ENCODE peak calls at places on chromosomes 7 and 10, in six cellular contexts. One of them, this sample, is unnamed.

GRCh38 chr7:28840515-28841125 is 117.5 kb downstream of the TRIL start:
- DNase-seq in K562: no peak
- DNase-seq in HL-60: no peak
- DNase-seq in HepG2: no peak
- DNase-seq in GM12878: no peak
- DNase-seq in SK-N-SH: peak; percentile 50
- DNase-seq in this sample: no peak

GRCh38 chr10:43573250-43574034 is 974 bp downstream of the ZNF239 start:
- DNase-seq in K562: no peak
- DNase-seq in HL-60: no peak
- DNase-seq in HepG2: no peak
- DNase-seq in GM12878: no peak
- DNase-seq in SK-N-SH: peak; percentile 27
- DNase-seq in this sample: no peak

GRCh38 chr7:43954524-43955228 is 28.4 kb downstream of the UBE2D4 start:
- DNase-seq in K562: peak; percentile 51
- DNase-seq in HL-60: peak; percentile 17
- DNase-seq in HepG2: peak; percentile 61
- DNase-seq in GM12878: peak; percentile 7
- DNase-seq in SK-N-SH: peak; percentile 81
- DNase-seq in this sample: peak; percentile 25

GRCh38 chr7:159024280-159024951 is 120.3 kb downstream of the VIPR2 start:
- DNase-seq in K562: no peak
- DNase-seq in HL-60: no peak
- DNase-seq in HepG2: no peak
- DNase-seq in GM12878: no peak
- DNase-seq in SK-N-SH: no peak
- DNase-seq in this sample: no peak

GRCh38 chr10:14603539-14604102 is 171.1 kb downstream of the FAM107B start:
- DNase-seq in K562: no peak
- DNase-seq in HL-60: no peak
- DNase-seq in HepG2: no peak
- DNase-seq in GM12878: no peak
- DNase-seq in SK-N-SH: peak; percentile 76
- DNase-seq in this sample: peak; percentile 52

GRCh38 chr10:88042162-88043100 is 179.0 kb downstream of the PTEN start:
- DNase-seq in K562: no peak
- DNase-seq in HL-60: peak; percentile 47
- DNase-seq in HepG2: no peak
- DNase-seq in GM12878: no peak
- DNase-seq in SK-N-SH: peak; percentile 16
- DNase-seq in this sample: no peak

GRCh38 chr7:134768243-134768642 is 11.2 kb upstream of the CALD1 start:
- DNase-seq in K562: no peak
- DNase-seq in HL-60: no peak
- DNase-seq in HepG2: no peak
- DNase-seq in GM12878: no peak
- DNase-seq in SK-N-SH: no peak
- DNase-seq in this sample: no peak

GRCh38 chr10:58851606-58852005 is 324.8 kb upstream of the PHYHIPL start:
- DNase-seq in K562: no peak
- DNase-seq in HL-60: no peak
- DNase-seq in HepG2: no peak
- DNase-seq in GM12878: no peak
- DNase-seq in SK-N-SH: no peak
- DNase-seq in this sample: no peak

GRCh38 chr7:112204072-112204775 is 2.0 kb downstream of the DOCK4 start:
- DNase-seq in K562: no peak
- DNase-seq in HL-60: no peak
- DNase-seq in HepG2: no peak
- DNase-seq in GM12878: no peak
- DNase-seq in SK-N-SH: peak; percentile 39
- DNase-seq in this sample: no peak

GRCh38 chr10:6162589-6163356 is 40.0 kb upstream of the PFKFB3 start:
- DNase-seq in K562: peak; percentile 48
- DNase-seq in HL-60: no peak
- DNase-seq in HepG2: no peak
- DNase-seq in GM12878: no peak
- DNase-seq in SK-N-SH: no peak
- DNase-seq in this sample: no peak

GRCh38 chr10:26727005-26727404 is 29.5 kb downstream of the PDSS1 start:
- DNase-seq in K562: no peak
- DNase-seq in HL-60: no peak
- DNase-seq in HepG2: no peak
- DNase-seq in GM12878: no peak
- DNase-seq in SK-N-SH: no peak
- DNase-seq in this sample: no peak

GRCh38 chr10:35735412-35735811 is 93.3 kb upstream of the FZD8 start:
- DNase-seq in K562: no peak
- DNase-seq in HL-60: no peak
- DNase-seq in HepG2: no peak
- DNase-seq in GM12878: no peak
- DNase-seq in SK-N-SH: no peak
- DNase-seq in this sample: no peak

GRCh38 chr7:22728416-22729029 is 1.5 kb downstream of the IL6 start:
- DNase-seq in K562: peak; percentile 41
- DNase-seq in HL-60: peak; percentile 13
- DNase-seq in HepG2: peak; percentile 29
- DNase-seq in GM12878: no peak
- DNase-seq in SK-N-SH: no peak
- DNase-seq in this sample: no peak

GRCh38 chr7:130143334-130143732 is 61.9 kb downstream of the TMEM209 start:
- DNase-seq in K562: no peak
- DNase-seq in HL-60: no peak
- DNase-seq in HepG2: no peak
- DNase-seq in GM12878: no peak
- DNase-seq in SK-N-SH: no peak
- DNase-seq in this sample: no peak

GRCh38 chr10:7054915-7055314 is 355.9 kb downstream of the SFMBT2 start:
- DNase-seq in K562: peak; percentile 59
- DNase-seq in HL-60: no peak
- DNase-seq in HepG2: no peak
- DNase-seq in GM12878: no peak
- DNase-seq in SK-N-SH: peak; percentile 46
- DNase-seq in this sample: no peak

GRCh38 chr7:1586126-1586826 is 16.4 kb upstream of the PSMG3 start:
- DNase-seq in K562: peak; percentile 56
- DNase-seq in HL-60: no peak
- DNase-seq in HepG2: no peak
- DNase-seq in GM12878: no peak
- DNase-seq in SK-N-SH: peak; percentile 90
- DNase-seq in this sample: no peak

GRCh38 chr7:473870-474604 is 45.6 kb downstream of the PDGFA start:
- DNase-seq in K562: no peak
- DNase-seq in HL-60: no peak
- DNase-seq in HepG2: no peak
- DNase-seq in GM12878: no peak
- DNase-seq in SK-N-SH: no peak
- DNase-seq in this sample: no peak

GRCh38 chr10:34526758-34527730 is 288.1 kb downstream of the PARD3 start:
- DNase-seq in K562: no peak
- DNase-seq in HL-60: no peak
- DNase-seq in HepG2: no peak
- DNase-seq in GM12878: no peak
- DNase-seq in SK-N-SH: no peak
- DNase-seq in this sample: peak; percentile 59

GRCh38 chr10:93143286-93143685 is 69.6 kb downstream of the CYP26A1 start:
- DNase-seq in K562: no peak
- DNase-seq in HL-60: no peak
- DNase-seq in HepG2: no peak
- DNase-seq in GM12878: no peak
- DNase-seq in SK-N-SH: no peak
- DNase-seq in this sample: no peak

GRCh38 chr10:132880148-132880981 is 62.0 kb downstream of the CFAP46 start:
- DNase-seq in K562: no peak
- DNase-seq in HL-60: no peak
- DNase-seq in HepG2: no peak
- DNase-seq in GM12878: no peak
- DNase-seq in SK-N-SH: no peak
- DNase-seq in this sample: peak; percentile 38

GRCh38 chr7:123711832-123712293 is 36.9 kb downstream of the WASL start:
- DNase-seq in K562: no peak
- DNase-seq in HL-60: no peak
- DNase-seq in HepG2: no peak
- DNase-seq in GM12878: no peak
- DNase-seq in SK-N-SH: no peak
- DNase-seq in this sample: no peak

GRCh38 chr7:92736870-92737269 is 99.5 kb downstream of the CDK6 start:
- DNase-seq in K562: no peak
- DNase-seq in HL-60: no peak
- DNase-seq in HepG2: no peak
- DNase-seq in GM12878: no peak
- DNase-seq in SK-N-SH: no peak
- DNase-seq in this sample: no peak

GRCh38 chr10:123573236-123574147 is 92.7 kb upstream of the GPR26 start:
- DNase-seq in K562: peak; percentile 65
- DNase-seq in HL-60: peak; percentile 17
- DNase-seq in HepG2: peak; percentile 36
- DNase-seq in GM12878: no peak
- DNase-seq in SK-N-SH: peak; percentile 51
- DNase-seq in this sample: peak; percentile 92

GRCh38 chr10:12993595-12993994 is 7.9 kb downstream of the CCDC3 start:
- DNase-seq in K562: no peak
- DNase-seq in HL-60: no peak
- DNase-seq in HepG2: no peak
- DNase-seq in GM12878: no peak
- DNase-seq in SK-N-SH: no peak
- DNase-seq in this sample: no peak

GRCh38 chr7:26705567-26705966 is 158.8 kb downstream of the SKAP2 start:
- DNase-seq in K562: no peak
- DNase-seq in HL-60: no peak
- DNase-seq in HepG2: peak; percentile 64
- DNase-seq in GM12878: no peak
- DNase-seq in SK-N-SH: peak; percentile 64
- DNase-seq in this sample: no peak

GRCh38 chr7:44980393-44981034 is 1.7 kb upstream of the MYO1G start:
- DNase-seq in K562: no peak
- DNase-seq in HL-60: peak; percentile 97
- DNase-seq in HepG2: no peak
- DNase-seq in GM12878: peak; percentile 97
- DNase-seq in SK-N-SH: no peak
- DNase-seq in this sample: peak; percentile 42

GRCh38 chr7:136000288-136000913 is 23.2 kb upstream of the MTPN start:
- DNase-seq in K562: no peak
- DNase-seq in HL-60: no peak
- DNase-seq in HepG2: peak; percentile 9
- DNase-seq in GM12878: no peak
- DNase-seq in SK-N-SH: no peak
- DNase-seq in this sample: no peak

GRCh38 chr10:25175527-25176420 is 973 bp downstream of the GPR158 start:
- DNase-seq in K562: no peak
- DNase-seq in HL-60: no peak
- DNase-seq in HepG2: no peak
- DNase-seq in GM12878: no peak
- DNase-seq in SK-N-SH: peak; percentile 55
- DNase-seq in this sample: no peak

GRCh38 chr7:116955801-116956514 is 2.7 kb downstream of the ST7 start:
- DNase-seq in K562: no peak
- DNase-seq in HL-60: no peak
- DNase-seq in HepG2: no peak
- DNase-seq in GM12878: peak; percentile 92
- DNase-seq in SK-N-SH: no peak
- DNase-seq in this sample: no peak

GRCh38 chr7:50791921-50792341 is 9.2 kb upstream of the GRB10 start:
- DNase-seq in K562: no peak
- DNase-seq in HL-60: no peak
- DNase-seq in HepG2: peak; percentile 20
- DNase-seq in GM12878: no peak
- DNase-seq in SK-N-SH: no peak
- DNase-seq in this sample: no peak

GRCh38 chr7:50795253-50795652 is 12.6 kb upstream of the GRB10 start:
- DNase-seq in K562: no peak
- DNase-seq in HL-60: no peak
- DNase-seq in HepG2: no peak
- DNase-seq in GM12878: no peak
- DNase-seq in SK-N-SH: no peak
- DNase-seq in this sample: no peak

GRCh38 chr7:50792342-50793114 is 9.8 kb upstream of the GRB10 start:
- DNase-seq in K562: peak; percentile 82
- DNase-seq in HL-60: no peak
- DNase-seq in HepG2: no peak
- DNase-seq in GM12878: no peak
- DNase-seq in SK-N-SH: peak; percentile 58
- DNase-seq in this sample: no peak

GRCh38 chr7:50793947-50794570 is 11.4 kb upstream of the GRB10 start:
- DNase-seq in K562: no peak
- DNase-seq in HL-60: no peak
- DNase-seq in HepG2: no peak
- DNase-seq in GM12878: no peak
- DNase-seq in SK-N-SH: no peak
- DNase-seq in this sample: no peak

GRCh38 chr7:50793115-50793946 is 10.6 kb upstream of the GRB10 start:
- DNase-seq in K562: peak; percentile 89
- DNase-seq in HL-60: no peak
- DNase-seq in HepG2: no peak
- DNase-seq in GM12878: no peak
- DNase-seq in SK-N-SH: peak; percentile 67
- DNase-seq in this sample: peak; percentile 64
- TF ChIP-seq GABPA in K562: peak; percentile 46
- TF ChIP-seq GABPA in HL-60: no peak
- TF ChIP-seq GABPA in HepG2: no peak
- TF ChIP-seq GABPA in GM12878: no peak
- TF ChIP-seq GABPA in SK-N-SH: no peak
- TF ChIP-seq GABPA in this sample: no peak

DNA sequence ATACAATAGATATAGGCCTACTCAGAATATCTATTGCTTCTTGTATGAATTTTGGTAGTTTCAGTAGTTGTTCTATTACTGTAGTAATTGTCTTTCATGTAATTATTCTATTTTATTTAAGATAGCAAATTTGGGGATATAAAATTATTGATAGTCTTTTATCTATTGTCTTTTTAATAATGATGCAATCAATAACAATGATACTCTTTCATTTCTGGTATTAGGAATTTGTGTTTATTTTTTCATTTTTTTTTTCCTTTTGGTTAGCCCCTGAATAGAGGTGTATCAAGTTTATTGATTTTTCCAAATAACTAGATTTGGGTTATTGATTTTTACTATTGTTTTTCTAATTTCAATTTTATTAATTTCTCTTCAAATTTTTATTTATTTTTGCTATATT is 1503.7 kb downstream of the REEP3 start:
- DNase-seq in K562: no peak
- DNase-seq in HL-60: no peak
- DNase-seq in HepG2: no peak
- DNase-seq in GM12878: no peak
- DNase-seq in SK-N-SH: no peak
- DNase-seq in this sample: no peak
- TF ChIP-seq GABPA in K562: no peak
- TF ChIP-seq GABPA in HL-60: no peak
- TF ChIP-seq GABPA in HepG2: no peak
- TF ChIP-seq GABPA in GM12878: no peak
- TF ChIP-seq GABPA in SK-N-SH: no peak
- TF ChIP-seq GABPA in this sample: no peak

GRCh38 chr10:62018141-62018911 is 116.8 kb downstream of the ARID5B start:
- DNase-seq in K562: no peak
- DNase-seq in HL-60: no peak
- DNase-seq in HepG2: no peak
- DNase-seq in GM12878: no peak
- DNase-seq in SK-N-SH: no peak
- DNase-seq in this sample: no peak
- TF ChIP-seq GABPA in K562: no peak
- TF ChIP-seq GABPA in HL-60: no peak
- TF ChIP-seq GABPA in HepG2: no peak
- TF ChIP-seq GABPA in GM12878: no peak
- TF ChIP-seq GABPA in SK-N-SH: no peak
- TF ChIP-seq GABPA in this sample: no peak

GRCh38 chr10:99983280-99983988 is 26.3 kb downstream of the DNMBP start:
- DNase-seq in K562: peak; percentile 18
- DNase-seq in HL-60: no peak
- DNase-seq in HepG2: peak; percentile 38
- DNase-seq in GM12878: peak; percentile 48
- DNase-seq in SK-N-SH: peak; percentile 73
- DNase-seq in this sample: no peak
- TF ChIP-seq GABPA in K562: no peak
- TF ChIP-seq GABPA in HL-60: no peak
- TF ChIP-seq GABPA in HepG2: no peak
- TF ChIP-seq GABPA in GM12878: no peak
- TF ChIP-seq GABPA in SK-N-SH: no peak
- TF ChIP-seq GABPA in this sample: no peak

This sample was measured in H1.